ENCODE peak calls at places on chromosome 5, in seven cellular contexts. Q, W, B, I, Z, C and L are unnamed samples.
A peak's percentile ranks its signal among the peaks of the same experiment; 100 is the strongest.

GRCh38 chr5:58786035-58786434 is 203.2 kb downstream of the RAB3C start:
- DNase-seq in Q (no peak), W (no peak), B (no peak), I (no peak), Z (no peak), C (no peak), L (no peak)

GRCh38 chr5:5929231-5929630 is 449.1 kb downstream of the MED10 start:
- DNase-seq in Q (no peak), W (no peak), B (no peak), I (no peak), Z (no peak), C (no peak), L (no peak)

GRCh38 chr5:120615967-120616645 is 152.0 kb downstream of the PRR16 start:
- DNase-seq in Q (no peak), W (no peak), B (no peak), I (no peak), Z (no peak), C (peak; percentile 83), L (no peak)

GRCh38 chr5:152505442-152506042 is 100.5 kb upstream of the NMUR2 start:
- DNase-seq in Q (no peak), W (no peak), B (peak; percentile 55), I (peak; percentile 0), Z (no peak), C (peak; percentile 52), L (peak; percentile 75)

GRCh38 chr5:32390819-32391591 is 53.5 kb downstream of the ZFR start:
- DNase-seq in Q (no peak), W (peak; percentile 54), B (no peak), I (no peak), Z (no peak), C (peak; percentile 80), L (no peak)

GRCh38 chr5:105767265-105767664 is 1903.5 kb downstream of the EFNA5 start:
- DNase-seq in Q (no peak), W (no peak), B (no peak), I (no peak), Z (no peak), C (no peak), L (no peak)

GRCh38 chr5:139470821-139471300 is at the start of gene SMIM33:
- DNase-seq in Q (no peak), W (no peak), B (no peak), I (no peak), Z (peak; percentile 28), C (no peak), L (no peak)

GRCh38 chr5:135112008-135112670 is 78.1 kb upstream of the PITX1 start:
- DNase-seq in Q (no peak), W (no peak), B (no peak), I (no peak), Z (no peak), C (no peak), L (no peak)

GRCh38 chr5:152405145-152405544 is at the start of gene NMUR2:
- DNase-seq in Q (no peak), W (no peak), B (no peak), I (no peak), Z (no peak), C (peak; percentile 1), L (peak; percentile 12)

GRCh38 chr5:4087110-4087509 is 491.5 kb downstream of the IRX1 start:
- DNase-seq in Q (no peak), W (no peak), B (no peak), I (no peak), Z (no peak), C (no peak), L (no peak)

GRCh38 chr5:133278318-133278717 is 226.5 kb downstream of the HSPA4 start:
- DNase-seq in Q (peak; percentile 15), W (no peak), B (no peak), I (no peak), Z (no peak), C (no peak), L (no peak)

GRCh38 chr5:943201-943873 is 50.7 kb downstream of the TRIP13 start:
- DNase-seq in Q (no peak), W (no peak), B (no peak), I (no peak), Z (no peak), C (no peak), L (no peak)